ENCODE peak calls at places on chromosome 5, in five cellular contexts. F is NCI-H1436, R is left cardiac atrium, N is LNCaP clone FGC, Y is amniotic stem cell. Z is an unnamed sample.

GRCh38 chr5:116778015-116778414 is 203.4 kb upstream of the SEMA6A start:
- DNase-seq in F (no peak), R (no peak), N (no peak), Y (no peak), Z (peak)

GRCh38 chr5:123422433-123423277 is 548 bp downstream of the CEP120 start:
- DNase-seq in F (peak), R (no peak), N (no peak), Y (no peak), Z (no peak)

GRCh38 chr5:135458921-135459331 is 6.8 kb upstream of the TIFAB start:
- DNase-seq in F (no peak), R (peak), N (peak), Y (no peak), Z (no peak)

GRCh38 chr5:59640411-59640810 is 253.1 kb downstream of the PDE4D start:
- DNase-seq in F (no peak), R (peak), N (peak), Y (no peak), Z (no peak)

GRCh38 chr5:142175461-142176142 is 67.0 kb downstream of the NDFIP1 start:
- DNase-seq in F (no peak), R (no peak), N (no peak), Y (no peak), Z (no peak)

GRCh38 chr5:107769531-107769930 is 98.8 kb upstream of the EFNA5 start:
- DNase-seq in F (no peak), R (no peak), N (no peak), Y (no peak), Z (no peak)

GRCh38 chr5:150604010-150604409 is 36.5 kb upstream of the SYNPO start:
- DNase-seq in F (no peak), R (peak), N (no peak), Y (no peak), Z (no peak)

GRCh38 chr5:14265574-14265973 is 122.4 kb downstream of the TRIO start:
- DNase-seq in F (no peak), R (no peak), N (no peak), Y (peak), Z (no peak)

GRCh38 chr5:9105851-9106250 is 440.0 kb downstream of the SEMA5A start:
- DNase-seq in F (no peak), R (no peak), N (no peak), Y (peak), Z (no peak)

GRCh38 chr5:135651156-135651555 is 72.4 kb upstream of the CXCL14 start:
- DNase-seq in F (no peak), R (no peak), N (no peak), Y (no peak), Z (no peak)

GRCh38 chr5:52859619-52860018 is 71.9 kb downstream of the ITGA1 start:
- DNase-seq in F (no peak), R (no peak), N (no peak), Y (peak), Z (no peak)

GRCh38 chr5:150278916-150279315 is 10.7 kb downstream of the CAMK2A start:
- DNase-seq in F (no peak), R (no peak), N (no peak), Y (no peak), Z (no peak)

GRCh38 chr5:116764941-116765340 is 190.3 kb upstream of the SEMA6A start:
- DNase-seq in F (no peak), R (no peak), N (no peak), Y (no peak), Z (no peak)

GRCh38 chr5:168874713-168875380 is 295.7 kb upstream of the PANK3 start:
- DNase-seq in F (no peak), R (no peak), N (no peak), Y (no peak), Z (no peak)

GRCh38 chr5:173925449-173926071 is 37.4 kb downstream of the CPEB4 start:
- DNase-seq in F (no peak), R (peak), N (no peak), Y (no peak), Z (no peak)

GRCh38 chr5:157245477-157245876 is 20.4 kb upstream of the CYFIP2 start:
- DNase-seq in F (no peak), R (no peak), N (no peak), Y (no peak), Z (no peak)

GRCh38 chr5:179907570-179908324 is at the start of gene TBC1D9B:
- DNase-seq in F (peak), R (peak), N (no peak), Y (peak), Z (peak)

Z was measured in dorsolateral prefrontal cortex.